ENCODE peak calls at places on chromosomes 3 and 15, in four cellular contexts. O, S, V and B are unnamed samples.

GRCh38 chr3:63061449-63061848 is 186.2 kb upstream of the CADPS start:
- DNase-seq in S (no peak), O (no peak), V (no peak), B (no peak)

GRCh38 chr3:16249336-16249735 is 15.4 kb downstream of the DPH3 start:
- DNase-seq in S (peak), O (no peak), V (no peak), B (peak)

GRCh38 chr15:65355983-65356353 is 21.8 kb downstream of the IGDCC3 start:
- DNase-seq in S (no peak), O (no peak), V (no peak), B (no peak)

GRCh38 chr3:186365202-186365974 is 3.4 kb upstream of the DGKG start:
- DNase-seq in V (no peak), O (no peak), S (peak), B (peak)

GRCh38 chr3:102841866-102842265 is 407.1 kb downstream of the ZPLD1 start:
- DNase-seq in V (no peak), O (no peak), S (no peak), B (no peak)

GRCh38 chr3:195208631-195209030 is 62.3 kb downstream of the XXYLT1 start:
- DNase-seq in O (no peak), V (no peak), S (no peak), B (no peak)

GRCh38 chr3:56870436-56870835 is 68.7 kb upstream of the ARHGEF3 start:
- DNase-seq in V (no peak), O (no peak), S (no peak), B (no peak)

GRCh38 chr15:85499498-85499897 is 119.1 kb downstream of the AKAP13 start:
- DNase-seq in O (no peak), V (no peak), S (no peak), B (no peak)

GRCh38 chr15:38252481-38253311 is at the start of gene SPRED1:
- DNase-seq in V (peak), O (peak), S (peak), B (peak)

GRCh38 chr15:76514292-76514691 is 177.7 kb downstream of the ISL2 start:
- DNase-seq in O (no peak), S (no peak), V (peak), B (no peak)